ENCODE peak calls at places on chromosomes 4 and X, in nine cellular contexts. U is PC-3, K is ovary, G is right atrium auricular region, V is left ventricle myocardium inferior, A is heart right ventricle, T is body of pancreas, X is GM23338, R is tibial artery. Z is an unnamed sample. For H3K4me1, the result is how much of the 10 kb centered on the place peaks cover.

GRCh38 chr4:95155759-95156451 is 392.9 kb downstream of the UNC5C start:
- DNase-seq in V (no peak), A (no peak), T (no peak), G (no peak), U (peak), X (peak), K (no peak), R (no peak), Z (no peak)

GRCh38 chr4:8744083-8744805 is 127.4 kb downstream of the HMX1 start:
- DNase-seq in A (no peak), X (no peak), G (no peak), R (no peak), K (no peak), U (no peak), V (no peak), T (no peak), Z (no peak)

GRCh38 chr4:88526221-88526815 is 2.7 kb upstream of the PYURF start:
- DNase-seq in U (peak), V (no peak), X (peak), K (no peak), A (no peak), G (no peak), R (no peak), T (no peak), Z (no peak)

GRCh38 chr4:158018090-158018808 is 154.6 kb downstream of the GASK1B start:
- DNase-seq in A (no peak), R (no peak), T (no peak), K (no peak), G (no peak), V (no peak), X (no peak), U (no peak), Z (no peak)

GRCh38 chrX:123185714-123186113 is 1.6 kb downstream of the GRIA3 start:
- DNase-seq in U (no peak), A (no peak), V (no peak), G (no peak), T (no peak), R (no peak), K (no peak), X (no peak), Z (no peak)

GRCh38 chr4:139557506-139558110 is 1.6 kb upstream of the SETD7 start:
- DNase-seq in T (peak), A (no peak), G (no peak), V (no peak), R (no peak), U (no peak), X (peak), K (peak), Z (no peak)

GRCh38 chr4:74794341-74794801 is at the start of gene BTC:
- DNase-seq in V (no peak), R (peak), A (peak), X (peak), T (peak), K (no peak), G (no peak), U (peak), Z (peak)

GRCh38 chrX:46459603-46460002 is 85.6 kb downstream of the ZNF674 start:
- DNase-seq in T (no peak), G (no peak), R (no peak), U (no peak), K (no peak), X (no peak), V (no peak), A (no peak), Z (no peak)

GRCh38 chr4:39446842-39447573 is 11.7 kb downstream of the RPL9 start:
- DNase-seq in U (peak), K (peak), R (peak), X (peak), V (peak), G (peak), T (peak), A (peak), Z (no peak)

GRCh38 chr4:84966382-84967291 is at the start of gene WDFY3:
- DNase-seq in K (peak), T (peak), X (peak), V (peak), R (peak), G (peak), U (peak), A (peak), Z (peak)

GRCh38 chrX:114162068-114162735 is 421.7 kb upstream of the HTR2C start:
- DNase-seq in U (no peak), V (no peak), R (no peak), T (no peak), A (no peak), K (no peak), X (peak), G (no peak), Z (no peak)

GRCh38 chr4:113979973-113980615 is 647 bp upstream of the ARSJ start:
- DNase-seq in K (no peak), T (no peak), U (peak), R (no peak), X (peak), A (no peak), G (no peak), V (no peak), Z (no peak)

GRCh38 chr4:57499786-57500185 is 389.6 kb upstream of the IGFBP7 start:
- DNase-seq in K (no peak), U (peak), G (no peak), V (no peak), X (no peak), R (no peak), T (no peak), A (no peak), Z (no peak)

GRCh38 chr4:164210377-164210776 is 543.6 kb upstream of the SMIM31 start:
- DNase-seq in T (no peak), X (no peak), A (no peak), V (no peak), K (no peak), R (no peak), U (peak), G (no peak), Z (no peak)

GRCh38 chr4:56613101-56613862 is 67.8 kb downstream of the HOPX start:
- DNase-seq in G (no peak), K (no peak), T (no peak), V (no peak), U (peak), X (peak), A (no peak), R (no peak), Z (no peak)

GRCh38 chrX:153741446-153741845 is 16.8 kb downstream of the ABCD1 start:
- DNase-seq in R (no peak), K (no peak), V (no peak), G (no peak), U (no peak), T (no peak), A (no peak), X (no peak), Z (no peak)

GRCh38 chr4:125735107-125735506 is 420.4 kb downstream of the FAT4 start:
- DNase-seq in G (peak), V (no peak), R (no peak), A (no peak), K (no peak), U (peak), X (peak), T (peak), Z (no peak)

GRCh38 chrX:135707880-135708279 is 5.6 kb upstream of the CT45A1 start:
- DNase-seq in U (peak), A (no peak), T (no peak), K (no peak), X (peak), V (no peak), G (no peak), R (no peak), Z (no peak)

GRCh38 chrX:108468486-108468885 is 28.8 kb downstream of the COL4A5 start:
- DNase-seq in R (no peak), X (no peak), T (no peak), G (no peak), A (no peak), K (no peak), V (no peak), U (no peak), Z (no peak)

GRCh38 chr4:128455480-128455879 is 167.9 kb upstream of the PGRMC2 start:
- DNase-seq in G (no peak), K (no peak), V (no peak), R (no peak), U (no peak), X (no peak), A (no peak), T (no peak), Z (no peak)
- H3K4me1 ChIP-seq in G (under half), K (under half), V (under half), R (under half), U (under half), X (under half), A (under half), T (under half), Z (under half)

GRCh38 chrX:80184854-80185253 is 170.3 kb downstream of the TBX22 start:
- DNase-seq in A (no peak), G (no peak), R (no peak), U (no peak), V (no peak), K (no peak), X (no peak), T (no peak), Z (no peak)

DNA sequence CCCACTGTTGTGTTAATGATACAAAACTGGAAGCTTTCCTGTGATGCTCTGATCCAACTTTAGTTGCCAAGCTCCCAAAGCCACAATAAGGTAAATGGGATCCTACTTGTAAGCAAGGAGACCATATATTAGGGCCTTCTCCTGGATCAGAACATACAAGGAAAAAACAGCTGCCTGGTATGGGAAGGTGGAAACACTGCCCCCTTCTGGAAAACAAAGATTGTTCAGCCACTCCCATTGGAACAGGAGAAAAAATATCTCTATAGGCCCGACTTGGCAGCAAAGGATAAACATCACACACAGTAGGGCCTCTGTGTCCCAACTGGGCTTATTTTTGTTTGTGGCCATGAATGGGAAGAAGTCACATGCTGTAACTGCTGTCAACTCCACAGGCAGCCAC is 166.5 kb downstream of the TBX22 start:
- DNase-seq in X (peak), A (no peak), R (no peak), G (no peak), V (no peak), K (no peak), T (no peak), U (peak), Z (no peak)
- TF ChIP-seq CTCF in X (peak), A (no peak), R (no peak), G (no peak), V (peak), K (no peak), T (no peak), U (peak), Z (no peak)

GRCh38 chr4:54930226-54930625 is 195.2 kb downstream of the KDR start:
- DNase-seq in X (no peak), R (no peak), K (no peak), A (no peak), G (peak), T (no peak), U (peak), V (no peak), Z (no peak)

GRCh38 chr4:54929459-54929858 is 195.9 kb downstream of the KDR start:
- DNase-seq in T (no peak), G (no peak), K (no peak), X (no peak), R (no peak), V (no peak), U (no peak), A (no peak), Z (no peak)

DNA sequence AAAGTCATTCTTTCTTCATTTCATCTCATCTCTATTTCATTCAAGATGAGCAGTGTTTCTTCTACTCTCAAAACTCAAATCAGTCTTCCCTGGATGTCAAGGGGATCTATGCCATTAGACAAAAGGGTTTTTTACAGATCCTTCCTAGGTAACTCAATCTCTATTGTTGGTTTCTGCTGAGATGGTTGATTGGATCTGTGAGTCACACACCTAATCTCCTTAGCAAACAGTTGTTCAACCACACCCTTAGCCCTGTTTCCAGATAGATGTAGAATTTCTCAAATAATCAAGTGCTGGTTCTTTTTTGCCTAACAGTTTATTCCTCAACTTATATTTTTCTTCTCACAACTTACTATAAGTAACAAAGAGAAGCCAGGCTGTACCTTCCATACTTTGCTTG is 200.5 kb downstream of the KDR start:
- DNase-seq in G (no peak), K (no peak), T (no peak), V (no peak), R (no peak), U (peak), X (no peak), A (no peak), Z (no peak)
- H3K27ac ChIP-seq in G (no peak), K (no peak), T (no peak), V (no peak), R (no peak), U (peak), X (no peak), A (no peak), Z (no peak)

GRCh38 chr4:1202526-1203378 is 30.4 kb upstream of the SPON2 start:
- DNase-seq in V (no peak), T (no peak), X (no peak), U (no peak), K (peak), A (peak), G (peak), R (no peak), Z (no peak)
- H3K4me1 ChIP-seq in V (under half), T (under half), X (under half), U (under half), K (under half), A (under half), G (under half), R (under half), Z (under half)

DNA sequence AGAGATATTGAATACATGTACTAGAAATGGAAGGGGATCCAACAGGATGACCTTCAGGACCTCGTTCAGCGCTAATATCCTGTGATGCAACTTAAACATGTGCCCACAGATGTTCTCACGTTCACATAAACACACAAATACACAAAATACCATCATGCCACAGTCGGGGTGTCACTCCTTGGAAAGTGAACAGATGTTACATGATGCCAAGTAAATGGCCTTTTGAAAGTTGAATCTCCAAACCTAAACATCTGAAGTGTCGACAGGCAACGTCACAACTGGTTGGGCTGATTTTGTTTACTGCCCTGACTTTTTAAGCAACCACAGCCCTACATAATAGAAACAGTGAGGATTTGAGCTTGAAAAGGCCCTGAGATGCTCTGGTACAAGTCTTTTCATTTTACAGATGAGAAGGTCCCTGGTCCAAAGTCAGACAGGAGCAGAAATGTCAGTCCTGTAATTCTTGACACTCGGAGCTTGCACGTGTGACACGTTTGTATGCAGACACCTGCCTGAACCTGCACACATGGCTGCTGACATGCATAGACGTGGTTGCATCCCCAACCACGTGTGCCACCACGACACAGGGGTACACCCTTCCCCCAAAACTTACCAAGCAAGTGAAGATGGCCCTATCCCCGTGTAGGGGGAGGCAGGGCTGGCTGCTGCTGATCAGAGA is 23.5 kb upstream of the BCORL1 start:
- DNase-seq in T (no peak), X (no peak), V (no peak), R (no peak), U (no peak), G (no peak), K (no peak), A (no peak), Z (no peak)
- TF ChIP-seq CTCF in T (no peak), X (no peak), V (no peak), R (no peak), U (no peak), G (no peak), K (no peak), A (no peak), Z (no peak)

DNA sequence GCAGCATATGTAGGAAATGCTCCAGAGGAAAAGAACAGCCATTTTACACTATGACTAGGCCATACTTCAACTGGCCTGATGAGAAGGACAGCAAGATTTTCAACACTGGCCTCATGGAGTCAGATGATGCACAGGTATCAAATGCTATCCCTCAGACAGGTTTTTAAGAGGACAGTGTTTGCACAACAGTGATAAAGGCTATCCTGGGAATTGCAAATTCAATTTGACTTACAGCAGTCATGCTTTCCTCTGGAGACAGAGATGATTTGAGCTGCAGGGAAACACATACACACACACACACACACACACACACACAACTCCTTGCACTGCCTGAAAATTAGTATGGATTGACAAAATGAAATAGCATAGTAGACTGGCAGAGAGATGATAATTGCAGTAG is 163.4 kb upstream of the RASGEF1B start:
- DNase-seq in T (no peak), V (no peak), U (no peak), K (no peak), X (no peak), G (no peak), A (no peak), R (no peak), Z (no peak)
- H3K27ac ChIP-seq in T (no peak), V (no peak), U (no peak), K (no peak), X (no peak), G (no peak), A (no peak), R (no peak), Z (no peak)

GRCh38 chr4:167934216-167934615 is 158.1 kb upstream of the ANXA10 start:
- DNase-seq in U (no peak), A (no peak), G (no peak), R (no peak), K (no peak), T (no peak), X (no peak), V (no peak), Z (no peak)
- H3K4me1 ChIP-seq in U (under half), A (under half), G (under half), R (under half), K (under half), T (under half), X (under half), V (under half), Z (under half)